ENCODE peak calls at places on chromosomes 7 and 10, in ten cellular contexts. One of them, this sample, is unnamed. For H3K9me3, the result is how much of the 10 kb centered on the place peaks cover.

GRCh38 chr7:132270517-132270916 is 305.8 kb downstream of the PLXNA4 start:
- DNase-seq in HepG2: no peak
- DNase-seq in GM12878: no peak
- DNase-seq in SK-N-SH: no peak
- DNase-seq in esophagus muscularis mucosa: no peak
- DNase-seq in stomach: no peak
- DNase-seq in transverse colon: no peak
- DNase-seq in K562: no peak
- DNase-seq in spleen: no peak
- DNase-seq in breast epithelium: no peak
- DNase-seq in this sample: no peak

GRCh38 chr7:80145780-80146422 is 11.3 kb downstream of the GNAI1 start:
- DNase-seq in HepG2: no peak
- DNase-seq in GM12878: no peak
- DNase-seq in SK-N-SH: no peak
- DNase-seq in esophagus muscularis mucosa: no peak
- DNase-seq in stomach: no peak
- DNase-seq in transverse colon: no peak
- DNase-seq in K562: no peak
- DNase-seq in spleen: no peak
- DNase-seq in breast epithelium: no peak
- DNase-seq in this sample: no peak

GRCh38 chr7:20799566-20800377 is 13.1 kb upstream of the SP8 start:
- DNase-seq in HepG2: no peak
- DNase-seq in GM12878: no peak
- DNase-seq in SK-N-SH: no peak
- DNase-seq in esophagus muscularis mucosa: no peak
- DNase-seq in stomach: no peak
- DNase-seq in transverse colon: no peak
- DNase-seq in K562: no peak
- DNase-seq in spleen: no peak
- DNase-seq in breast epithelium: no peak
- DNase-seq in this sample: no peak

GRCh38 chr10:1347962-1348772 is 292.0 kb downstream of the WDR37 start:
- DNase-seq in HepG2: no peak
- DNase-seq in GM12878: no peak
- DNase-seq in SK-N-SH: no peak
- DNase-seq in esophagus muscularis mucosa: no peak
- DNase-seq in stomach: no peak
- DNase-seq in transverse colon: no peak
- DNase-seq in K562: no peak
- DNase-seq in spleen: no peak
- DNase-seq in breast epithelium: no peak
- DNase-seq in this sample: no peak

GRCh38 chr7:148095066-148095465 is 495.5 kb upstream of the C7orf33 start:
- DNase-seq in HepG2: no peak
- DNase-seq in GM12878: no peak
- DNase-seq in SK-N-SH: no peak
- DNase-seq in esophagus muscularis mucosa: no peak
- DNase-seq in stomach: no peak
- DNase-seq in transverse colon: no peak
- DNase-seq in K562: no peak
- DNase-seq in spleen: no peak
- DNase-seq in breast epithelium: no peak
- DNase-seq in this sample: no peak

GRCh38 chr10:32937824-32938482 is 20.1 kb downstream of the ITGB1 start:
- DNase-seq in HepG2: peak
- DNase-seq in GM12878: no peak
- DNase-seq in SK-N-SH: no peak
- DNase-seq in esophagus muscularis mucosa: no peak
- DNase-seq in stomach: no peak
- DNase-seq in transverse colon: peak
- DNase-seq in K562: no peak
- DNase-seq in spleen: peak
- DNase-seq in breast epithelium: no peak
- DNase-seq in this sample: peak

GRCh38 chr7:33243319-33243881 is 114.0 kb downstream of the BBS9 start:
- DNase-seq in HepG2: peak
- DNase-seq in GM12878: no peak
- DNase-seq in SK-N-SH: peak
- DNase-seq in esophagus muscularis mucosa: no peak
- DNase-seq in stomach: no peak
- DNase-seq in transverse colon: no peak
- DNase-seq in K562: peak
- DNase-seq in spleen: no peak
- DNase-seq in breast epithelium: no peak
- DNase-seq in this sample: no peak

GRCh38 chr7:25636871-25637283 is 408.6 kb upstream of the NPVF start:
- DNase-seq in HepG2: no peak
- DNase-seq in GM12878: no peak
- DNase-seq in SK-N-SH: peak
- DNase-seq in esophagus muscularis mucosa: no peak
- DNase-seq in stomach: no peak
- DNase-seq in transverse colon: no peak
- DNase-seq in K562: no peak
- DNase-seq in spleen: no peak
- DNase-seq in breast epithelium: no peak
- DNase-seq in this sample: no peak

GRCh38 chr10:99685232-99686041 is 26.1 kb downstream of the ENTPD7 start:
- DNase-seq in HepG2: no peak
- DNase-seq in GM12878: peak
- DNase-seq in SK-N-SH: no peak
- DNase-seq in esophagus muscularis mucosa: no peak
- DNase-seq in stomach: no peak
- DNase-seq in transverse colon: no peak
- DNase-seq in K562: peak
- DNase-seq in spleen: no peak
- DNase-seq in breast epithelium: no peak
- DNase-seq in this sample: no peak

GRCh38 chr7:117830422-117830954 is 42.8 kb downstream of the CTTNBP2 start:
- DNase-seq in HepG2: no peak
- DNase-seq in GM12878: no peak
- DNase-seq in SK-N-SH: no peak
- DNase-seq in esophagus muscularis mucosa: no peak
- DNase-seq in stomach: no peak
- DNase-seq in transverse colon: peak
- DNase-seq in K562: no peak
- DNase-seq in spleen: no peak
- DNase-seq in breast epithelium: no peak
- DNase-seq in this sample: no peak

GRCh38 chr7:229184-229964 is 37.0 kb downstream of the FAM20C start:
- DNase-seq in HepG2: no peak
- DNase-seq in GM12878: no peak
- DNase-seq in SK-N-SH: no peak
- DNase-seq in esophagus muscularis mucosa: peak
- DNase-seq in stomach: peak
- DNase-seq in transverse colon: peak
- DNase-seq in K562: no peak
- DNase-seq in spleen: no peak
- DNase-seq in breast epithelium: no peak
- DNase-seq in this sample: peak
- TF ChIP-seq POLR2AphosphoS5 in HepG2: no peak
- TF ChIP-seq POLR2AphosphoS5 in GM12878: no peak
- TF ChIP-seq POLR2AphosphoS5 in SK-N-SH: no peak
- TF ChIP-seq POLR2AphosphoS5 in esophagus muscularis mucosa: peak
- TF ChIP-seq POLR2AphosphoS5 in stomach: peak
- TF ChIP-seq POLR2AphosphoS5 in transverse colon: peak
- TF ChIP-seq POLR2AphosphoS5 in K562: no peak
- TF ChIP-seq POLR2AphosphoS5 in spleen: no peak
- TF ChIP-seq POLR2AphosphoS5 in breast epithelium: peak
- TF ChIP-seq POLR2AphosphoS5 in this sample: peak

GRCh38 chr7:85103352-85103751 is 83.5 kb downstream of the SEMA3D start:
- DNase-seq in HepG2: no peak
- DNase-seq in GM12878: no peak
- DNase-seq in SK-N-SH: no peak
- DNase-seq in esophagus muscularis mucosa: no peak
- DNase-seq in stomach: no peak
- DNase-seq in transverse colon: no peak
- DNase-seq in K562: no peak
- DNase-seq in spleen: no peak
- DNase-seq in breast epithelium: no peak
- DNase-seq in this sample: peak
- H3K9me3 ChIP-seq in HepG2: under half
- H3K9me3 ChIP-seq in GM12878: under half
- H3K9me3 ChIP-seq in SK-N-SH: under half
- H3K9me3 ChIP-seq in esophagus muscularis mucosa: under half
- H3K9me3 ChIP-seq in stomach: under half
- H3K9me3 ChIP-seq in transverse colon: under half
- H3K9me3 ChIP-seq in K562: under half
- H3K9me3 ChIP-seq in spleen: under half
- H3K9me3 ChIP-seq in breast epithelium: under half
- H3K9me3 ChIP-seq in this sample: under half

GRCh38 chr7:155106356-155106755 is 36.2 kb downstream of the HTR5A start:
- DNase-seq in HepG2: no peak
- DNase-seq in GM12878: no peak
- DNase-seq in SK-N-SH: no peak
- DNase-seq in esophagus muscularis mucosa: no peak
- DNase-seq in stomach: no peak
- DNase-seq in transverse colon: no peak
- DNase-seq in K562: no peak
- DNase-seq in spleen: no peak
- DNase-seq in breast epithelium: no peak
- DNase-seq in this sample: no peak
- TF ChIP-seq POLR2AphosphoS5 in HepG2: no peak
- TF ChIP-seq POLR2AphosphoS5 in GM12878: no peak
- TF ChIP-seq POLR2AphosphoS5 in SK-N-SH: no peak
- TF ChIP-seq POLR2AphosphoS5 in esophagus muscularis mucosa: no peak
- TF ChIP-seq POLR2AphosphoS5 in stomach: no peak
- TF ChIP-seq POLR2AphosphoS5 in transverse colon: no peak
- TF ChIP-seq POLR2AphosphoS5 in K562: no peak
- TF ChIP-seq POLR2AphosphoS5 in spleen: no peak
- TF ChIP-seq POLR2AphosphoS5 in breast epithelium: no peak
- TF ChIP-seq POLR2AphosphoS5 in this sample: no peak

DNA sequence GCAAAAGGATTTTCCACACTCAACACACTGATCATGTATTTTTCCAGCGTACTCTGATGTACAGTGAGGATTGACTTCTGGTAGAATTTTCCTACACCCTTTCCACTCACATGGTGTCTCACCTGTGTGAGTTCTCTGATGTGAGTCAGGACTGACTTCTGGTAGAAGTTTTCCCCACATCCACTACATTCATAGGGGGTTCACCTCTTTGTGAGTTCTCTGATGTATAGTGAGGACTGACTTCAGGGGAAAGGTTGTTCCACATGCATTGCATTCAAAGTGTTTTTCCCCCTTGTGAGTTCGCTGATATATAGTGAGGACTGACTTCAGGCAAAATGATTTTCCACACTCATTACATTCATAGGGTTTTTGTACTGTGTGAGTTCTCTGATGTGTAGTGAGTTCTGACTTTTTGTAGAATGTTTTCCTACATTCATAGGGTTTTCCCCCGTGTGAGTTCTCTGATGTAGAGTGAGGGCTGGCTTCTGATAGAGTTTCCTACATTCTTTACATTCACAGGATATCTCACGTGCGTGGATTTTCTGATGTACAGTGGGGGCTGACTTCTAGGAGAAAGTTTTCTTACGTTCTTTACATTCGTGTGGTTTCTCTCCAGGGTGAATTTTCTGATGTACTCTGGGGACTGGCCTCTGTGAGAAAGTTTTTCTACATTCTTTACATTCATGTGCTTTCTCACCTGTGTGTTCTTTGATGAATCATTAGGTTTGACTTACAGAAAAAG is 146.5 kb downstream of the GLRX3 start:
- DNase-seq in HepG2: no peak
- DNase-seq in GM12878: no peak
- DNase-seq in SK-N-SH: no peak
- DNase-seq in esophagus muscularis mucosa: no peak
- DNase-seq in stomach: no peak
- DNase-seq in transverse colon: no peak
- DNase-seq in K562: no peak
- DNase-seq in spleen: no peak
- DNase-seq in breast epithelium: no peak
- DNase-seq in this sample: no peak
- H3K9me3 ChIP-seq in HepG2: half or more
- H3K9me3 ChIP-seq in GM12878: under half
- H3K9me3 ChIP-seq in SK-N-SH: under half
- H3K9me3 ChIP-seq in esophagus muscularis mucosa: under half
- H3K9me3 ChIP-seq in stomach: half or more
- H3K9me3 ChIP-seq in transverse colon: under half
- H3K9me3 ChIP-seq in K562: under half
- H3K9me3 ChIP-seq in spleen: half or more
- H3K9me3 ChIP-seq in breast epithelium: half or more
- H3K9me3 ChIP-seq in this sample: half or more

GRCh38 chr7:11456574-11456973 is 375.4 kb downstream of the THSD7A start:
- DNase-seq in HepG2: no peak
- DNase-seq in GM12878: no peak
- DNase-seq in SK-N-SH: no peak
- DNase-seq in esophagus muscularis mucosa: no peak
- DNase-seq in stomach: no peak
- DNase-seq in transverse colon: no peak
- DNase-seq in K562: no peak
- DNase-seq in spleen: no peak
- DNase-seq in breast epithelium: no peak
- DNase-seq in this sample: no peak

GRCh38 chr7:11458736-11459483 is 373.1 kb downstream of the THSD7A start:
- DNase-seq in HepG2: no peak
- DNase-seq in GM12878: no peak
- DNase-seq in SK-N-SH: no peak
- DNase-seq in esophagus muscularis mucosa: no peak
- DNase-seq in stomach: no peak
- DNase-seq in transverse colon: no peak
- DNase-seq in K562: no peak
- DNase-seq in spleen: no peak
- DNase-seq in breast epithelium: no peak
- DNase-seq in this sample: no peak

GRCh38 chr7:11466517-11467105 is 365.4 kb downstream of the THSD7A start:
- DNase-seq in HepG2: no peak
- DNase-seq in GM12878: no peak
- DNase-seq in SK-N-SH: no peak
- DNase-seq in esophagus muscularis mucosa: no peak
- DNase-seq in stomach: no peak
- DNase-seq in transverse colon: no peak
- DNase-seq in K562: no peak
- DNase-seq in spleen: no peak
- DNase-seq in breast epithelium: no peak
- DNase-seq in this sample: no peak

GRCh38 chr7:11457419-11457818 is 374.6 kb downstream of the THSD7A start:
- DNase-seq in HepG2: no peak
- DNase-seq in GM12878: no peak
- DNase-seq in SK-N-SH: peak
- DNase-seq in esophagus muscularis mucosa: no peak
- DNase-seq in stomach: no peak
- DNase-seq in transverse colon: no peak
- DNase-seq in K562: no peak
- DNase-seq in spleen: no peak
- DNase-seq in breast epithelium: no peak
- DNase-seq in this sample: no peak

DNA sequence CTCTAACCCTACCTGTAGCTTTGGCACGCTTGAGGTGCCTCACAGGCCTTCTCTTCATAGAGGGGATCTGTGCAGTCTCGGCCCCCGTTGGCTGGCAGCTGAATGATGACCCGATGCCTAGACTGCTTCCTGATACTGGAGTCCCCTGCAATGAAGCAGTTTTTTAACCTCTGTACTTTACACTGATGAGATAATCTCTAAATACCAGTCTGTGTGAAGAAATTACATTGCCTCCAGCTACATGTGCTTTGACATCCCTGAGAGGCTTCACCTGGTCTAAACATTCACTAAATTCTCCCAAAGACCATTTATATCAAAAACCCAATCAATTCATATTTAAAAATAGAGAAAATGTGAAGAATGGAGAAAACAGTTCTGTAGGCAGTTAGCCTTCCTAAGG is 370.0 kb downstream of the THSD7A start:
- DNase-seq in HepG2: no peak
- DNase-seq in GM12878: no peak
- DNase-seq in SK-N-SH: no peak
- DNase-seq in esophagus muscularis mucosa: no peak
- DNase-seq in stomach: no peak
- DNase-seq in transverse colon: no peak
- DNase-seq in K562: no peak
- DNase-seq in spleen: peak
- DNase-seq in breast epithelium: no peak
- DNase-seq in this sample: no peak
- TF ChIP-seq POLR2AphosphoS5 in HepG2: no peak
- TF ChIP-seq POLR2AphosphoS5 in GM12878: no peak
- TF ChIP-seq POLR2AphosphoS5 in SK-N-SH: no peak
- TF ChIP-seq POLR2AphosphoS5 in esophagus muscularis mucosa: no peak
- TF ChIP-seq POLR2AphosphoS5 in stomach: no peak
- TF ChIP-seq POLR2AphosphoS5 in transverse colon: no peak
- TF ChIP-seq POLR2AphosphoS5 in K562: no peak
- TF ChIP-seq POLR2AphosphoS5 in spleen: no peak
- TF ChIP-seq POLR2AphosphoS5 in breast epithelium: no peak
- TF ChIP-seq POLR2AphosphoS5 in this sample: no peak